ENCODE peak calls at places on chromosome 11, in five cellular contexts. I is SJSA1, A is thoracic aorta, K is breast epithelium, T is kidney. J is an unnamed sample.

GRCh38 chr11:128026596-128026995 is 560.8 kb downstream of the ETS1 start:
- DNase-seq in I (peak), A (peak), K (no peak), T (no peak), J (no peak)

GRCh38 chr11:2665747-2666710 is 33.8 kb downstream of the KCNQ1OT1 start:
- DNase-seq in I (peak), A (no peak), K (peak), T (peak), J (no peak)

GRCh38 chr11:30730011-30730410 is 143.9 kb upstream of the MPPED2 start:
- DNase-seq in I (no peak), A (no peak), K (no peak), T (no peak), J (no peak)

GRCh38 chr11:95725169-95725568 is 64.4 kb downstream of the FAM76B start:
- DNase-seq in I (no peak), A (no peak), K (no peak), T (no peak), J (no peak)

GRCh38 chr11:104967493-104968364 is 645 bp downstream of the CASP4 start:
- DNase-seq in I (no peak), A (no peak), K (no peak), T (no peak), J (no peak)

GRCh38 chr11:61602775-61603569 is 22.1 kb upstream of the SYT7 start:
- DNase-seq in I (peak), A (peak), K (peak), T (peak), J (no peak)

GRCh38 chr11:120329556-120329955 is 4.5 kb downstream of the TLCD5 start:
- DNase-seq in I (no peak), A (no peak), K (no peak), T (no peak), J (no peak)

GRCh38 chr11:66413167-66413566 is 7.7 kb upstream of the NPAS4 start:
- DNase-seq in I (no peak), A (no peak), K (no peak), T (no peak), J (no peak)

GRCh38 chr11:63574856-63575602 is 11.8 kb upstream of the PLAAT2 start:
- DNase-seq in I (peak), A (peak), K (peak), T (no peak), J (no peak)

GRCh38 chr11:9657531-9657930 is 6.3 kb upstream of the SWAP70 start:
- DNase-seq in I (no peak), A (no peak), K (no peak), T (no peak), J (no peak)

GRCh38 chr11:79174045-79175008 is 266.5 kb downstream of the TENM4 start:
- DNase-seq in I (no peak), A (no peak), K (no peak), T (no peak), J (no peak)

GRCh38 chr11:118398797-118399564 is 2.4 kb upstream of the ATP5MG start:
- DNase-seq in I (no peak), A (no peak), K (no peak), T (no peak), J (no peak)

GRCh38 chr11:33435201-33435600 is 178.0 kb downstream of the HIPK3 start:
- DNase-seq in I (no peak), A (no peak), K (no peak), T (no peak), J (no peak)

GRCh38 chr11:61749607-61750217 is 2.7 kb upstream of the MYRF start:
- DNase-seq in I (no peak), A (no peak), K (no peak), T (peak), J (no peak)

GRCh38 chr11:112834277-112834755 is 126.9 kb upstream of the NCAM1 start:
- DNase-seq in I (no peak), A (no peak), K (peak), T (no peak), J (no peak)

GRCh38 chr11:86062719-86063118 is 6.2 kb downstream of the PICALM start:
- DNase-seq in I (no peak), A (no peak), K (no peak), T (no peak), J (no peak)

GRCh38 chr11:665707-666281 is 28.7 kb downstream of the DRD4 start:
- DNase-seq in I (no peak), A (no peak), K (peak), T (no peak), J (no peak)

GRCh38 chr11:94897330-94897768 is 76.0 kb downstream of the CWC15 start:
- DNase-seq in I (no peak), A (no peak), K (peak), T (no peak), J (no peak)

GRCh38 chr11:61895046-61895717 is 3.8 kb upstream of the FADS3 start:
- DNase-seq in I (no peak), A (no peak), K (no peak), T (no peak), J (no peak)

GRCh38 chr11:68090706-68091105 is 30.5 kb downstream of the CHKA start:
- DNase-seq in I (peak), A (no peak), K (peak), T (no peak), J (no peak)

GRCh38 chr11:80320226-80320625 is 879.4 kb upstream of the TENM4 start:
- DNase-seq in I (no peak), A (no peak), K (no peak), T (no peak), J (no peak)

GRCh38 chr11:48081151-48082010 is 101.0 kb downstream of the PTPRJ start:
- DNase-seq in I (peak), A (peak), K (peak), T (peak), J (no peak)

GRCh38 chr11:91513734-91514133 is 710.9 kb upstream of the FAT3 start:
- DNase-seq in I (no peak), A (no peak), K (no peak), T (no peak), J (no peak)

GRCh38 chr11:19598876-19599275 is 113.8 kb upstream of the NAV2 start:
- DNase-seq in I (no peak), A (no peak), K (no peak), T (no peak), J (no peak)

GRCh38 chr11:92711913-92712312 is 257.5 kb upstream of the MTNR1B start:
- DNase-seq in I (no peak), A (no peak), K (no peak), T (no peak), J (no peak)

GRCh38 chr11:61771995-61772455 is 19.6 kb downstream of the MYRF start:
- DNase-seq in I (no peak), A (no peak), K (no peak), T (no peak), J (no peak)

DNA sequence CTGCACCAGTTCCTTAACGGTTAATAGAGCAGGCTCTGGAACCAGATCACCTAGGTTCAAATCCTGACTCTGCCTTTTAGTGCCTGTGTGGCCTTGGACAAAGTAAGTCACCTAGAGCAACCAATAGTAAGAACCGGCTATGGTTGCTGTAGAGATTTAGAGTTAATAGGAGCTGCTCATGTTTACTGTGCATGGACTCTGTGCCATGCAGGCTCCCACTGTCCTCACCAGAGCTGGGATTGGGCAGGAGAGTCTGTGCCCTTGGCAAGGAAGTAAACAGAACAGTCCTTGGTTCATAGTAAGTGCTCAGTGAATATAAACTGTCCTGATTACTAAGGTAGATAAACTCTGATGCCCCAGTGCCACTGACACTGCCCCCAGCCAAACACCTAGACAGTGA is 1.4 kb upstream of the TP53I11 start:
- DNase-seq in I (no peak), A (no peak), K (no peak), T (no peak), J (no peak)
- H3K27ac ChIP-seq in I (no peak), A (no peak), K (peak), T (no peak), J (no peak)

GRCh38 chr11:103604310-103604709 is 432.1 kb upstream of the DDI1 start:
- DNase-seq in I (no peak), A (no peak), K (no peak), T (no peak), J (no peak)
- H3K27ac ChIP-seq in I (peak), A (no peak), K (no peak), T (no peak), J (no peak)

GRCh38 chr11:122707111-122707510 is 51.6 kb downstream of the UBASH3B start:
- DNase-seq in I (no peak), A (no peak), K (no peak), T (no peak), J (no peak)

GRCh38 chr11:122703541-122704272 is 48.2 kb downstream of the UBASH3B start:
- DNase-seq in I (no peak), A (no peak), K (no peak), T (no peak), J (no peak)

GRCh38 chr11:122706261-122706660 is 50.7 kb downstream of the UBASH3B start:
- DNase-seq in I (no peak), A (no peak), K (no peak), T (no peak), J (no peak)

GRCh38 chr11:122706689-122707088 is 51.2 kb downstream of the UBASH3B start:
- DNase-seq in I (no peak), A (no peak), K (no peak), T (no peak), J (no peak)

DNA sequence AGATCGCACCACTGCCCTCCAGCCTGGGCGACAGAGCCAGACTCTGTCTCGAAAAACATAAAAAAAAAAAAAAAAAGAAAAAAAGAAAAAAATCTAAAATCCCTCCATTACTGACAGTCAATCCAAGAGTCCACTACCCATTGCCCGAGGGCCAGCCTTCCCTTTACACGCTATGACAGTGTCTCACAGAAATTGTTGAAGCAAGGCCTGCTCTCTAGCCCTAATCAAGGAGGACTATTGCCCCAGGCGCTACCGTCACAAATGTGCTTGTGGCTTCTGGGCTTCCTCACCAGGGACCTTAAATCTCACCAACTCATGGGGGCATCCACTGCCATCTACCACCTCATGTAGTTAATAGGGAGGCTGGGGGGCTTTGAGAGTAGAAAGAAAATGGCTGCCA is 49.9 kb downstream of the UBASH3B start:
- DNase-seq in I (no peak), A (no peak), K (no peak), T (no peak), J (no peak)
- H3K27ac ChIP-seq in I (no peak), A (no peak), K (no peak), T (no peak), J (no peak)

DNA sequence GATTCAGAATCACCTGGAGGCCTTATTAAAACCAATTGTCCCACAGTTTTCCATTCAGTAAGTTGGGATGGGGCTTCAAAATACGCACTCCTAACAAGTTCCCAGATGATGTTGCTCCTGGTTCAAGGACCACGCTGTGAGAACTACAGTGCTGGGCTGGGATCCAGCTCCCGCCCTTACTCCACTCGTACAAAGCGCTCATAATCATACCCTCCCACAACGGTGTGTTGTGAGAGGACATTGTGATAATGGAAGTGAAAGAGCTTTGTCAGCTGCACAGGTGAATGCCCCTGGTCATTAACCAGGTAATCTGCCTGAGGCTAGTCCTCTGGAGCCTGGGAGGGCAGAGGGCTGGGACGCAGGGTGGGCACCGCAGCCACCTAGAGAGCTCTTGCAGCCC is 1.3 kb upstream of the CD82 start:
- DNase-seq in I (no peak), A (no peak), K (peak), T (peak), J (no peak)
- H3K27ac ChIP-seq in I (peak), A (peak), K (peak), T (peak), J (peak)

GRCh38 chr11:101866619-101867491 is 48.0 kb upstream of the CEP126 start:
- DNase-seq in I (no peak), A (no peak), K (no peak), T (no peak), J (no peak)

GRCh38 chr11:101860694-101861371 is 54.0 kb upstream of the CEP126 start:
- DNase-seq in I (peak), A (no peak), K (peak), T (peak), J (no peak)

GRCh38 chr11:101863361-101863760 is 51.4 kb upstream of the CEP126 start:
- DNase-seq in I (no peak), A (no peak), K (no peak), T (no peak), J (no peak)

GRCh38 chr11:101862410-101863233 is 52.2 kb upstream of the CEP126 start:
- DNase-seq in I (no peak), A (no peak), K (no peak), T (no peak), J (no peak)

DNA sequence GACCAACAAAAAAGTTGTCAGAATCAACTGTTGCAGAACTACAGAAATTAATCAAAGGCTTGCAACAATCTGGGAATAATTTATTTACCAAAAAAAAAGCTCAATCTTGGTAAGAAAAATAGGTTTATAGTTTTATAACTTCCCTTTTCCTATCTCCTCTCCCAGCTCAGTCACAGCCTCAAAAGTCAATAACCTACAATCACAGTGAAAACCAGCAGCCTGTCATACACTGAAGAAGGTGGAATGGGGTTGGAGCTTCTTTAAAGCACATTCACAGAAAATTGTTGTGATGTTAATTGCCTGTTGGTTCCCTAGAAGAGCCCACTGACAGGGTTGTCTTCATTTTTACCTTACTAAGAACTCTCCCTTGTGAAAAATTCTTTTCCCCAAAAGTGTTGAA is 50.7 kb upstream of the CEP126 start:
- DNase-seq in I (no peak), A (no peak), K (no peak), T (no peak), J (no peak)
- H3K27ac ChIP-seq in I (no peak), A (no peak), K (no peak), T (no peak), J (no peak)

GRCh38 chr11:32081129-32081641 is 9.7 kb upstream of the RCN1 start:
- DNase-seq in I (no peak), A (no peak), K (no peak), T (no peak), J (no peak)
- H3K27ac ChIP-seq in I (no peak), A (no peak), K (no peak), T (no peak), J (no peak)

J was measured in esophagus squamous epithelium.